ENCODE peak calls at places on chromosomes 5 and 9, in eight cellular contexts. L, B, R, X, Q, F, U and C are unnamed samples.

GRCh38 chr5:132773114-132773513 is 3.9 kb downstream of the SEPTIN8 start:
- DNase-seq in L (no peak), B (no peak), R (no peak), X (no peak), Q (no peak), F (no peak), U (no peak), C (no peak)

GRCh38 chr5:154368041-154368800 is 77.6 kb upstream of the SAP30L start:
- DNase-seq in L (peak), B (peak), R (no peak), X (peak), Q (no peak), F (peak), U (peak), C (no peak)

GRCh38 chr5:112848116-112848811 is 12.8 kb upstream of the SRP19 start:
- DNase-seq in L (peak), B (peak), R (no peak), X (no peak), Q (peak), F (peak), U (peak), C (peak)

GRCh38 chr5:157859227-157859575 is 256 bp upstream of the CLINT1 start:
- DNase-seq in L (no peak), B (no peak), R (no peak), X (no peak), Q (no peak), F (no peak), U (no peak), C (no peak)

GRCh38 chr5:19210886-19211285 is 777.1 kb downstream of the CDH18 start:
- DNase-seq in L (no peak), B (no peak), R (no peak), X (no peak), Q (no peak), F (no peak), U (no peak), C (no peak)

GRCh38 chr9:94606641-94607339 is 13.2 kb upstream of the FBP2 start:
- DNase-seq in L (no peak), B (no peak), R (no peak), X (no peak), Q (no peak), F (no peak), U (no peak), C (no peak)

GRCh38 chr5:6003040-6003825 is 375.1 kb downstream of the MED10 start:
- DNase-seq in L (no peak), B (no peak), R (no peak), X (no peak), Q (no peak), F (no peak), U (no peak), C (no peak)

GRCh38 chr5:139636975-139637408 is 11.2 kb upstream of the CXXC5 start:
- DNase-seq in L (peak), B (no peak), R (no peak), X (no peak), Q (no peak), F (no peak), U (no peak), C (no peak)

GRCh38 chr5:163880307-163880706 is 374.9 kb downstream of the MAT2B start:
- DNase-seq in L (peak), B (no peak), R (no peak), X (no peak), Q (no peak), F (no peak), U (no peak), C (no peak)

GRCh38 chr5:158373623-158374375 is 514.9 kb upstream of the CLINT1 start:
- DNase-seq in L (no peak), B (no peak), R (no peak), X (no peak), Q (no peak), F (peak), U (no peak), C (no peak)

GRCh38 chr9:71223953-71224538 is 102.6 kb upstream of the TRPM3 start:
- DNase-seq in L (no peak), B (no peak), R (no peak), X (no peak), Q (no peak), F (peak), U (no peak), C (no peak)

GRCh38 chr9:85941966-85942912 is 1.3 kb downstream of the NAA35 start:
- DNase-seq in L (peak), B (no peak), R (no peak), X (no peak), Q (peak), F (no peak), U (no peak), C (no peak)

GRCh38 chr5:143399616-143400540 is 3.6 kb downstream of the NR3C1 start:
- DNase-seq in L (peak), B (no peak), R (no peak), X (no peak), Q (no peak), F (no peak), U (no peak), C (no peak)

GRCh38 chr9:88826651-88827245 is 164.5 kb upstream of the S1PR3 start:
- DNase-seq in L (peak), B (no peak), R (no peak), X (no peak), Q (no peak), F (no peak), U (no peak), C (no peak)

GRCh38 chr5:160751297-160751696 is 100.7 kb downstream of the ATP10B start:
- DNase-seq in L (no peak), B (no peak), R (no peak), X (no peak), Q (no peak), F (no peak), U (no peak), C (no peak)

GRCh38 chr5:15691536-15691935 is 191.6 kb downstream of the FBXL7 start:
- DNase-seq in L (no peak), B (no peak), R (no peak), X (no peak), Q (no peak), F (no peak), U (no peak), C (no peak)

GRCh38 chr5:68071731-68072130 is 143.8 kb upstream of the PIK3R1 start:
- DNase-seq in L (peak), B (no peak), R (no peak), X (no peak), Q (no peak), F (no peak), U (no peak), C (no peak)

GRCh38 chr5:179327026-179327735 is 18.1 kb downstream of the ADAMTS2 start:
- DNase-seq in L (no peak), B (no peak), R (peak), X (no peak), Q (no peak), F (no peak), U (no peak), C (peak)